ENCODE peak calls at places on chromosomes 7 and 10, in nine cellular contexts. B is neural crest cell; D is NCI-H2081; P is activated T-helper 1 cell treated with Interleukin-2 at 50 U/mL for 16 hours; T is stimulated activated CD4-positive, alpha-beta T cell treated with anti-CD3 and anti-CD28 coated beads, Interleukin-15, amount 100 ng/mL, for 24 hours; C is AG08396; A is M059J; U is NCI-H774; K is natural killer cell. S is an unnamed sample.

GRCh38 chr7:95470452-95470851 is 15.3 kb upstream of the ASB4 start:
- DNase-seq in B (peak), D (peak), P (no peak), T (peak), C (no peak), A (peak), U (peak), K (no peak), S (no peak)

GRCh38 chr10:47361293-47361692 is 13.1 kb downstream of the RBP3 start:
- DNase-seq in B (peak), D (peak), P (no peak), T (peak), C (peak), A (peak), U (peak), K (no peak), S (no peak)

GRCh38 chr10:27997865-27998177 is 1.1 kb downstream of the ODAD2 start:
- DNase-seq in B (no peak), D (no peak), P (no peak), T (no peak), C (no peak), A (no peak), U (no peak), K (no peak), S (no peak)

GRCh38 chr10:62819521-62819920 is 3.4 kb upstream of the EGR2 start:
- DNase-seq in B (no peak), D (no peak), P (no peak), T (peak), C (no peak), A (no peak), U (no peak), K (no peak), S (no peak)

GRCh38 chr7:2834748-2835441 is 9.2 kb downstream of the GNA12 start:
- DNase-seq in B (no peak), D (no peak), P (no peak), T (no peak), C (no peak), A (no peak), U (no peak), K (no peak), S (no peak)

GRCh38 chr7:28178537-28178936 is 2.1 kb downstream of the JAZF1 start:
- DNase-seq in B (no peak), D (no peak), P (no peak), T (no peak), C (no peak), A (peak), U (no peak), K (no peak), S (no peak)

GRCh38 chr7:7183061-7183832 is 903 bp downstream of the C1GALT1 start:
- DNase-seq in B (no peak), D (peak), P (peak), T (peak), C (peak), A (peak), U (peak), K (no peak), S (peak)

GRCh38 chr10:110048781-110049180 is 41.0 kb downstream of the ADD3 start:
- DNase-seq in B (no peak), D (no peak), P (no peak), T (no peak), C (no peak), A (no peak), U (no peak), K (no peak), S (no peak)

GRCh38 chr7:8433477-8434289 is at the start of gene NXPH1:
- DNase-seq in B (peak), D (peak), P (no peak), T (no peak), C (peak), A (peak), U (peak), K (no peak), S (no peak)

GRCh38 chr7:29146888-29147609 is 712 bp upstream of the CPVL start:
- DNase-seq in B (no peak), D (no peak), P (no peak), T (no peak), C (no peak), A (peak), U (no peak), K (no peak), S (peak)

GRCh38 chr7:26278769-26279168 is 12.9 kb upstream of the SNX10 start:
- DNase-seq in B (no peak), D (no peak), P (no peak), T (no peak), C (no peak), A (peak), U (no peak), K (no peak), S (no peak)

GRCh38 chr10:90179696-90180407 is 478.5 kb downstream of the KIF20B start:
- DNase-seq in B (no peak), D (no peak), P (no peak), T (no peak), C (peak), A (peak), U (no peak), K (no peak), S (no peak)

GRCh38 chr10:62238880-62239279 is 29.8 kb downstream of the RTKN2 start:
- DNase-seq in B (no peak), D (no peak), P (no peak), T (no peak), C (no peak), A (no peak), U (no peak), K (no peak), S (no peak)

GRCh38 chr10:78313636-78314035 is 280.0 kb downstream of the RPS24 start:
- DNase-seq in B (no peak), D (no peak), P (no peak), T (no peak), C (no peak), A (no peak), U (no peak), K (no peak), S (peak)

GRCh38 chr7:70134029-70134445 is 535.8 kb downstream of the AUTS2 start:
- DNase-seq in B (no peak), D (peak), P (no peak), T (no peak), C (no peak), A (peak), U (no peak), K (no peak), S (no peak)

GRCh38 chr10:66180651-66181318 is 745.1 kb upstream of the LRRTM3 start:
- DNase-seq in B (peak), D (peak), P (no peak), T (peak), C (peak), A (peak), U (peak), K (no peak), S (peak)

GRCh38 chr10:5565671-5566581 is 41.2 kb downstream of the CALML3 start:
- DNase-seq in B (no peak), D (no peak), P (no peak), T (peak), C (no peak), A (peak), U (no peak), K (no peak), S (no peak)

GRCh38 chr10:45592432-45592831 is 80.1 kb downstream of the ZFAND4 start:
- DNase-seq in B (no peak), D (no peak), P (no peak), T (no peak), C (no peak), A (no peak), U (no peak), K (no peak), S (no peak)

GRCh38 chr7:105639677-105640493 is 58.6 kb upstream of the EFCAB10 start:
- DNase-seq in B (no peak), D (no peak), P (no peak), T (no peak), C (no peak), A (no peak), U (no peak), K (no peak), S (no peak)

GRCh38 chr7:42494199-42494710 is 257.2 kb upstream of the GLI3 start:
- DNase-seq in B (no peak), D (no peak), P (no peak), T (no peak), C (no peak), A (peak), U (no peak), K (no peak), S (no peak)

GRCh38 chr10:20257422-20257821 is 441.2 kb downstream of the PLXDC2 start:
- DNase-seq in B (no peak), D (no peak), P (no peak), T (no peak), C (no peak), A (no peak), U (peak), K (no peak), S (no peak)

GRCh38 chr10:34960983-34961382 is 129.2 kb downstream of the CUL2 start:
- DNase-seq in B (no peak), D (no peak), P (no peak), T (no peak), C (no peak), A (peak), U (no peak), K (no peak), S (no peak)

GRCh38 chr10:42637648-42638052 is 720 bp downstream of the ZNF33B start:
- DNase-seq in B (no peak), D (no peak), P (no peak), T (no peak), C (no peak), A (no peak), U (no peak), K (no peak), S (no peak)

GRCh38 chr10:62732841-62733653 is 71.5 kb upstream of the ADO start:
- DNase-seq in B (no peak), D (no peak), P (peak), T (peak), C (no peak), A (peak), U (no peak), K (peak), S (no peak)

GRCh38 chr7:137325927-137326326 is 17.6 kb downstream of the PTN start:
- DNase-seq in B (no peak), D (peak), P (no peak), T (no peak), C (no peak), A (peak), U (no peak), K (no peak), S (no peak)

GRCh38 chr7:71721742-71722141 is 589.8 kb downstream of the GALNT17 start:
- DNase-seq in B (no peak), D (no peak), P (no peak), T (no peak), C (no peak), A (no peak), U (no peak), K (no peak), S (no peak)

GRCh38 chr7:26705567-26705966 is 158.8 kb downstream of the SKAP2 start:
- DNase-seq in B (no peak), D (peak), P (no peak), T (no peak), C (peak), A (peak), U (no peak), K (no peak), S (peak)

GRCh38 chr7:142539901-142540300 is 209.4 kb upstream of the PRSS1 start:
- DNase-seq in B (no peak), D (no peak), P (no peak), T (no peak), C (peak), A (peak), U (no peak), K (no peak), S (no peak)

GRCh38 chr7:32941996-32942782 is 15.1 kb upstream of the FKBP9 start:
- DNase-seq in B (peak), D (peak), P (peak), T (peak), C (peak), A (peak), U (peak), K (peak), S (peak)

GRCh38 chr7:40220421-40220911 is 85.7 kb downstream of the SUGCT start:
- DNase-seq in B (no peak), D (no peak), P (no peak), T (no peak), C (no peak), A (peak), U (no peak), K (no peak), S (no peak)

GRCh38 chr7:117308891-117309290 is 14.0 kb downstream of the WNT2 start:
- DNase-seq in B (no peak), D (no peak), P (no peak), T (no peak), C (no peak), A (peak), U (no peak), K (no peak), S (no peak)

GRCh38 chr7:25386311-25386744 is 158.0 kb upstream of the NPVF start:
- DNase-seq in B (no peak), D (no peak), P (no peak), T (no peak), C (no peak), A (no peak), U (no peak), K (no peak), S (no peak)

GRCh38 chr7:3162286-3162685 is 118.6 kb upstream of the CARD11 start:
- DNase-seq in B (no peak), D (no peak), P (no peak), T (peak), C (no peak), A (no peak), U (no peak), K (no peak), S (no peak)